ENCODE peak calls at places on chromosome 19, in six cellular contexts. P, K, M, C, N and V are unnamed samples.

GRCh38 chr19:15293751-15294505 is 38.4 kb downstream of the BRD4 start:
- DNase-seq in P (no peak), K (no peak), C (no peak), M (no peak), N (no peak), V (no peak)

GRCh38 chr19:51439021-51439465 is 19.2 kb downstream of the SIGLEC8 start:
- DNase-seq in N (no peak), M (no peak), K (no peak), P (no peak), C (no peak), V (no peak)

GRCh38 chr19:3983542-3983914 is 1.7 kb downstream of the EEF2 start:
- DNase-seq in P (no peak), K (no peak), N (no peak), M (no peak), C (no peak), V (no peak)

GRCh38 chr19:9793051-9793591 is 24.6 kb upstream of the ZNF846 start:
- DNase-seq in M (peak), K (no peak), P (no peak), C (peak), N (no peak), V (no peak)

GRCh38 chr19:13410946-13411345 is 95.3 kb downstream of the CACNA1A start:
- DNase-seq in K (no peak), C (no peak), P (no peak), M (no peak), N (no peak), V (no peak)

GRCh38 chr19:54336893-54337857 is 1.8 kb downstream of the LILRA4 start:
- DNase-seq in C (no peak), N (no peak), P (no peak), M (no peak), K (no peak), V (no peak)

GRCh38 chr19:313988-314815 is 23.0 kb upstream of the PLPP2 start:
- DNase-seq in M (no peak), P (no peak), K (no peak), C (no peak), N (no peak), V (no peak)

GRCh38 chr19:39398297-39398864 is 7.2 kb downstream of the MED29 start:
- DNase-seq in N (no peak), M (peak), P (no peak), K (no peak), C (no peak), V (no peak)

GRCh38 chr19:5434970-5435641 is 20.1 kb upstream of the ZNRF4 start:
- DNase-seq in C (no peak), M (peak), P (no peak), N (no peak), K (peak), V (peak)

GRCh38 chr19:18793144-18794028 is 2.3 kb upstream of the COMP start:
- DNase-seq in C (no peak), N (no peak), P (no peak), K (no peak), M (no peak), V (no peak)

GRCh38 chr19:12052571-12053169 is at the start of gene ZNF878:
- DNase-seq in K (peak), P (peak), M (peak), N (peak), C (peak), V (peak)

GRCh38 chr19:17671906-17672305 is 16.2 kb downstream of the UNC13A start:
- DNase-seq in P (no peak), M (no peak), K (no peak), N (no peak), C (no peak), V (no peak)

GRCh38 chr19:19459099-19459498 is 53.6 kb downstream of the GATAD2A start:
- DNase-seq in C (no peak), N (no peak), K (no peak), M (no peak), P (no peak), V (no peak)

GRCh38 chr19:8396563-8397203 is 6.5 kb downstream of the RAB11B start:
- DNase-seq in M (peak), C (no peak), P (no peak), N (no peak), K (no peak), V (no peak)

GRCh38 chr19:14434543-14435319 is 1.6 kb downstream of the PKN1 start:
- DNase-seq in M (no peak), P (no peak), N (no peak), C (peak), K (peak), V (peak)

GRCh38 chr19:4711211-4711610 is 12.4 kb downstream of the DPP9 start:
- DNase-seq in M (no peak), N (no peak), C (no peak), K (no peak), P (no peak), V (no peak)

GRCh38 chr19:13841339-13842293 is 35.3 kb upstream of the NANOS3 start:
- DNase-seq in C (no peak), K (no peak), M (no peak), N (no peak), P (no peak), V (no peak)